ENCODE peak calls at places on chromosome 21, in seven cellular contexts. S is lower leg skin, J is AG08395, F is GM12865, Z is HFF-Myc, L is A172, K is fibroblast of the aortic adventitia. H is an unnamed sample.

GRCh38 chr21:15282666-15283065 is 217.9 kb upstream of the NRIP1 start:
- DNase-seq in S (no peak), J (no peak), F (no peak), Z (no peak), L (no peak), K (peak), H (no peak)

GRCh38 chr21:43692949-43693348 is 26.0 kb upstream of the PDXK start:
- DNase-seq in S (no peak), J (no peak), F (no peak), Z (no peak), L (no peak), K (no peak), H (no peak)

GRCh38 chr21:29753216-29753615 is 186.6 kb downstream of the GRIK1 start:
- DNase-seq in S (no peak), J (no peak), F (no peak), Z (no peak), L (no peak), K (peak), H (no peak)

GRCh38 chr21:21226472-21226871 is 228.3 kb downstream of the NCAM2 start:
- DNase-seq in S (no peak), J (no peak), F (no peak), Z (no peak), L (no peak), K (no peak), H (no peak)

GRCh38 chr21:46146856-46147255 is 8.5 kb downstream of the FTCD start:
- DNase-seq in S (no peak), J (no peak), F (no peak), Z (no peak), L (no peak), K (no peak), H (no peak)

GRCh38 chr21:29178936-29179335 is 48.5 kb downstream of the MAP3K7CL start:
- DNase-seq in S (no peak), J (no peak), F (no peak), Z (no peak), L (no peak), K (no peak), H (no peak)

GRCh38 chr21:35025206-35026152 is 23.6 kb downstream of the RUNX1 start:
- DNase-seq in S (peak), J (no peak), F (no peak), Z (no peak), L (no peak), K (no peak), H (no peak)

GRCh38 chr21:45981641-45982255 is at the start of gene COL6A1:
- DNase-seq in S (peak), J (peak), F (no peak), Z (no peak), L (peak), K (peak), H (peak)

GRCh38 chr21:42754270-42754933 is 101.0 kb downstream of the PDE9A start:
- DNase-seq in S (no peak), J (no peak), F (no peak), Z (no peak), L (no peak), K (no peak), H (no peak)

GRCh38 chr21:33230518-33231324 is 983 bp downstream of the IFNAR2 start:
- DNase-seq in S (peak), J (peak), F (peak), Z (no peak), L (peak), K (peak), H (peak)

GRCh38 chr21:46065993-46066842 is 31.7 kb upstream of the COL6A2 start:
- DNase-seq in S (peak), J (no peak), F (no peak), Z (no peak), L (no peak), K (peak), H (no peak)

GRCh38 chr21:45123440-45123839 is 49.1 kb downstream of the ADARB1 start:
- DNase-seq in S (no peak), J (no peak), F (no peak), Z (no peak), L (no peak), K (no peak), H (no peak)

GRCh38 chr21:34888569-34889286 is 160.4 kb downstream of the RUNX1 start:
- DNase-seq in S (peak), J (peak), F (peak), Z (peak), L (peak), K (peak), H (peak)

GRCh38 chr21:17461014-17461413 is 51.8 kb upstream of the CXADR start:
- DNase-seq in S (no peak), J (peak), F (no peak), Z (peak), L (peak), K (peak), H (peak)